ENCODE peak calls at places on chromosomes 13 and 19, in eight cellular contexts. H, F, T, L, U, I, Q and M are unnamed samples.

GRCh38 chr19:55353803-55354697 is 469 bp downstream of the COX6B2 start:
- DNase-seq in H (no peak), F (no peak), T (peak), L (peak), U (peak), I (peak), Q (peak), M (peak)

GRCh38 chr19:41646589-41647204 is 19.8 kb upstream of the CEACAM4 start:
- DNase-seq in H (no peak), F (no peak), T (no peak), L (no peak), U (peak), I (peak), Q (no peak), M (no peak)

GRCh38 chr13:50080158-50080855 is 65.1 kb downstream of the KCNRG start:
- DNase-seq in H (no peak), F (no peak), T (peak), L (no peak), U (no peak), I (peak), Q (no peak), M (no peak)

GRCh38 chr19:49355890-49356289 is 6.3 kb downstream of the TEAD2 start:
- DNase-seq in H (no peak), F (no peak), T (no peak), L (no peak), U (peak), I (peak), Q (no peak), M (no peak)

GRCh38 chr19:7904074-7905020 is 670 bp downstream of the MAP2K7 start:
- DNase-seq in H (no peak), F (no peak), T (no peak), L (peak), U (peak), I (no peak), Q (no peak), M (no peak)

GRCh38 chr19:47778954-47779351 is 450 bp downstream of the SELENOW start:
- DNase-seq in H (no peak), F (no peak), T (no peak), L (no peak), U (no peak), I (no peak), Q (no peak), M (no peak)

GRCh38 chr13:109100705-109101104 is 471.3 kb downstream of the MYO16 start:
- DNase-seq in H (no peak), F (no peak), T (no peak), L (no peak), U (no peak), I (no peak), Q (no peak), M (no peak)

GRCh38 chr13:42028113-42028799 is 20.2 kb upstream of the DGKH start:
- DNase-seq in H (no peak), F (no peak), T (no peak), L (no peak), U (no peak), I (no peak), Q (no peak), M (no peak)

GRCh38 chr19:42313096-42313839 is at the start of gene TMEM145:
- DNase-seq in H (no peak), F (no peak), T (peak), L (peak), U (no peak), I (peak), Q (peak), M (no peak)

GRCh38 chr19:17869114-17869608 is 2.6 kb upstream of the SLC5A5 start:
- DNase-seq in H (no peak), F (no peak), T (no peak), L (no peak), U (no peak), I (no peak), Q (peak), M (no peak)

GRCh38 chr13:43611631-43612416 is 174.9 kb downstream of the ENOX1 start:
- DNase-seq in H (no peak), F (no peak), T (no peak), L (no peak), U (no peak), I (no peak), Q (no peak), M (no peak)

GRCh38 chr19:35135389-35135909 is 590 bp upstream of the LGI4 start:
- DNase-seq in H (no peak), F (no peak), T (peak), L (peak), U (peak), I (peak), Q (peak), M (no peak)

GRCh38 chr19:45995715-45996385 is 583 bp downstream of the CCDC61 start:
- DNase-seq in H (no peak), F (no peak), T (peak), L (no peak), U (no peak), I (no peak), Q (no peak), M (no peak)

GRCh38 chr19:46475976-46476375 is 4.6 kb upstream of the PNMA8A start:
- DNase-seq in H (no peak), F (no peak), T (peak), L (no peak), U (no peak), I (no peak), Q (no peak), M (no peak)

GRCh38 chr19:20558011-20558410 is 7.6 kb downstream of the ZNF737 start:
- DNase-seq in H (no peak), F (no peak), T (no peak), L (no peak), U (no peak), I (peak), Q (peak), M (no peak)

GRCh38 chr19:13099073-13099999 is 3.3 kb downstream of the LYL1 start:
- DNase-seq in H (no peak), F (no peak), T (no peak), L (no peak), U (peak), I (peak), Q (peak), M (peak)

GRCh38 chr19:45473366-45474190 is 5.8 kb downstream of the FOSB start:
- DNase-seq in H (no peak), F (peak), T (no peak), L (no peak), U (no peak), I (no peak), Q (no peak), M (no peak)

GRCh38 chr13:60627071-60627686 is 230.2 kb downstream of the TDRD3 start:
- DNase-seq in H (no peak), F (no peak), T (peak), L (peak), U (no peak), I (peak), Q (peak), M (no peak)

GRCh38 chr19:10634881-10635463 is 9.6 kb downstream of the SLC44A2 start:
- DNase-seq in H (no peak), F (no peak), T (no peak), L (no peak), U (no peak), I (no peak), Q (no peak), M (no peak)

GRCh38 chr19:19749332-19750130 is 16.6 kb upstream of the ZNF14 start:
- DNase-seq in H (no peak), F (no peak), T (no peak), L (no peak), U (no peak), I (no peak), Q (no peak), M (no peak)

GRCh38 chr19:16326401-16327130 is 1.9 kb downstream of the KLF2 start:
- DNase-seq in H (no peak), F (no peak), T (no peak), L (no peak), U (peak), I (no peak), Q (peak), M (no peak)

GRCh38 chr19:33333615-33334014 is 31.3 kb upstream of the CEBPA start:
- DNase-seq in H (no peak), F (no peak), T (no peak), L (no peak), U (no peak), I (no peak), Q (no peak), M (no peak)
- TF ChIP-seq CTCF in H (no peak), F (no peak), T (no peak), L (no peak), U (no peak), I (no peak), Q (no peak), M (no peak)

GRCh38 chr19:1315470-1316166 is 29.9 kb downstream of the EFNA2 start:
- DNase-seq in H (no peak), F (no peak), T (peak), L (peak), U (peak), I (peak), Q (peak), M (no peak)
- TF ChIP-seq CTCF in H (peak), F (peak), T (peak), L (peak), U (peak), I (no peak), Q (peak), M (peak)

DNA sequence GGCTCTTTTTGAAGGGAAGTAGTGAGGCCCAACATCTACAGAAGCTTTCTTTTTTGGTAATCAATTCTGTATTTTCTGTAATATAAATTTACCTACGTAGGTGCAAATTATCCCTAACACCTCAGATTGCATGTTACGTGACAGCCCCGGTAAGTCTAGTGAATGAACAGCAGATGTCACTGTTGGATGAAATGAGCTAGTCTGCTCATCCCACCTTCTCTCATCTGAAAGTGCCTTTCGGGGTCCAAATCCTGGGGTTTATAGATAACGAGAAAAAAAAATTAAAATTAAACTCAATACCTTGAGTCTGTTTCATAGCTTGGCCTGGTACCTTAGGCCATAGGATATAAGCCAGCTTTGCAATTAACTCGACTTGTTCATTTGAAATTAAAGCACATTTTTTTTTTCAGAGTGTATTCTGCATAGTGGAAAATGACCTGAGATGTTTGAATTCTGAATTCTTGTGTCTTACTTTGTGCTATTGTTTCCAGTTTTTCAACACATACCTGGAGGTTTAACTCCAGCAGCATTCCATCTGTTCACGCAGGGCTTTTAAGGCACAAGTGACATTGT is 548.2 kb downstream of the GPC5 start:
- DNase-seq in H (no peak), F (no peak), T (peak), L (peak), U (no peak), I (peak), Q (no peak), M (no peak)
- TF ChIP-seq CTCF in H (no peak), F (no peak), T (peak), L (peak), U (no peak), I (peak), Q (peak), M (peak)

GRCh38 chr13:112928958-112929777 is 39.8 kb upstream of the MCF2L start:
- DNase-seq in H (no peak), F (no peak), T (peak), L (no peak), U (no peak), I (no peak), Q (no peak), M (no peak)
- TF ChIP-seq CTCF in H (no peak), F (no peak), T (no peak), L (no peak), U (no peak), I (no peak), Q (no peak), M (no peak)

DNA sequence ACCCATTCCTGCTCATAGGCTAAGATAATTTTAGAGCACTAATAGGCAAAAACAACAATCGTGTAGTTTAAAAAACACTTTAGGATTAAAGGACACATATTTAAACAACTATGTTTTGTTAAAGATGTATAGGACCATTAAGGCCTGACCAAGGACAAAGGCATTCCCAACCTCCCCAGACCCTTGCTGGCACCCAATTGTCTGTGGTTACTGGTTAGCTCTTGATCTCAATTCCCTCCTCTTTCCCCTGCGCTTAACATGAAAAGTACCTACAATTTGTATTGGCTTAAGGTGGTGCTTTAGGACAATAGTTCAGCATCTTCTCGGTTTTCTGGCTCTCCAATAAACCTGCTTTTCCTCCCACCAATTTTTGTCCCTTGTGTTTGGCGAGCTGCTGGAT is 51.0 kb downstream of the TEX26 start:
- DNase-seq in H (no peak), F (no peak), T (no peak), L (no peak), U (no peak), I (no peak), Q (no peak), M (no peak)
- TF ChIP-seq CTCF in H (no peak), F (no peak), T (no peak), L (no peak), U (no peak), I (no peak), Q (no peak), M (no peak)

DNA sequence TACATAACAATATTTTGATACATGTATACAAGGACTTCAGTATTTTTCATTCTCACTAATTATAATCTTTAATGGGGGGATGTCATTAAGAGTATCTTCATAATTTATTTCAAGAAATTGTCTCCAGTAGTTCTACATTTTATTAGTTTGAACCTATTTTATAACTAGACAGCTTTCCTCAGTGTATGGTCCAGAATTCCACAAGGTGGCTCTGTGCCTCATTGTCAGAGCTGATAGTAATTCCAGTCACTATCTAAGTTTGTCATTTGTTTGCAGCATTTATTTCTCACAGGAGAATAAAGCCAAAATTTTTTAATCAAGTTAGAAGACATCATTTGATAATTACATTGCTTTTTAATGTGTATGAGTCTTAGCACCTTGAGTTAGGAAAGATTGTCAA is 1633.0 kb upstream of the PCDH20 start:
- DNase-seq in H (no peak), F (no peak), T (peak), L (no peak), U (no peak), I (no peak), Q (no peak), M (no peak)
- TF ChIP-seq CTCF in H (no peak), F (peak), T (peak), L (no peak), U (no peak), I (no peak), Q (peak), M (peak)

DNA sequence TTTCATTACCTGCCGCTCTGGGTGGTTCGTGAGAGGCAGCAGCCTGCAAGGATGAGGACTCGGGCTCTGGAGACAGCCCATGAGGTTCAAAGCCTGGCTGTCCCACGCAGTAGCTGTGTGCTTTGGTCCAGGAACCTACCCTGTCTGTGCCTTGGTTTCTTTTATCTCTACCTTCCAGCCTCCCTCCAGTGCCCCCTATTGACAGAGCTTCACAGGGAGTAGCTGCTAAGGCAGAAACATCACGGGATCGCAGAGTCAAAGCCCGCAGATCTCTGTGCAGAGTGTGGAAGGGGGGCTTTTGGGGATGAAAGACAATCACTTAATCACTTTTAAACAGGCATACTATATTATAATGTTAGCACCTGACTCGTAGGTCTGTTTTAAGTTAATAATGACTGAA is 16.2 kb downstream of the ZNF71 start:
- DNase-seq in H (no peak), F (no peak), T (no peak), L (no peak), U (no peak), I (no peak), Q (no peak), M (no peak)
- TF ChIP-seq CTCF in H (no peak), F (no peak), T (no peak), L (no peak), U (no peak), I (no peak), Q (no peak), M (no peak)

GRCh38 chr13:76667551-76667950 is 218.7 kb downstream of the KCTD12 start:
- DNase-seq in H (peak), F (peak), T (peak), L (peak), U (no peak), I (no peak), Q (no peak), M (no peak)
- TF ChIP-seq CTCF in H (peak), F (peak), T (peak), L (peak), U (peak), I (no peak), Q (no peak), M (peak)

DNA sequence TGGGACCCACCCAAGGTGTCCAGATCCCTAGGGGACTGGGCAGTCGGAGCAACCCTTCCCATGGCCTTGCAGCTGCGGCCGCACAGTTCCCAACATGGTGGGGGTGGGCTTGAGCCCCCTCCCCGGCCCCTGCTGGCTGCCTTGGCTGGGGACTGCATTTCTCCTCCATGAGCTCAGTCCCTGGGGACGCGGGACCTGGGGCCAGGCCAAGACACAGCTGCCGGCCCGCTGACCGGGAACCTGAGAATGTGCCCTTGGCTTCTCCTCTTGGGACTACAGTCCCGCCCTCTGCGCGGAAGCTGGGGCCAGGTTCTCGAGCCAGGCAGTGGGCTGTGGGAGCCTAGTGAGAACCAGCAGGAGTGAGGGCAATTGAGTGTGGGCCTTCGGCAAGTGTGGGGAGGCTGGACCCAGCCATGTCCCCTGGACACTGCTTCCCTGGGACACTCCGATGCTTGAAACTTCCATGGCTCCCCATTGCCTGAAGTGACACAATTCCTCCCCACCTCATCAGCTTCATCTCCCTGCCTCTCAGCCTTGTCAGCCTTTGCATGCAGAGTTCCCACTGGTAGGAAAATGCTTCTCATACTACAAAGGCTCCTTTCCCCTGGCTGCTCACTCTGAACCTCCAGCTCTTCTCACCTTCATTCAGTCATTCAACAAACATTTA is 13.1 kb upstream of the NOTCH3 start:
- DNase-seq in H (no peak), F (no peak), T (no peak), L (no peak), U (no peak), I (no peak), Q (no peak), M (no peak)
- TF ChIP-seq CTCF in H (no peak), F (no peak), T (no peak), L (no peak), U (no peak), I (no peak), Q (no peak), M (no peak)